ENCODE peak calls at places on chromosomes 6 and 20, in nine cellular contexts. One of them, this sample, is unnamed.

GRCh38 chr20:5504061-5504739 is 187.4 kb upstream of the PROKR2 start:
- DNase-seq in suprapubic skin: peak; percentile 68
- DNase-seq in H1: no peak
- DNase-seq in tibial artery: peak; percentile 57
- DNase-seq in PC-3: no peak
- DNase-seq in neural progenitor cell: no peak
- DNase-seq in cardiac muscle cell: no peak
- DNase-seq in OCI-LY7: no peak
- DNase-seq in GM23338: peak; percentile 43
- DNase-seq in this sample: no peak

GRCh38 chr6:38876470-38876869 is 161.4 kb downstream of the DNAH8 start:
- DNase-seq in suprapubic skin: no peak
- DNase-seq in H1: no peak
- DNase-seq in tibial artery: no peak
- DNase-seq in PC-3: no peak
- DNase-seq in neural progenitor cell: peak; percentile 17
- DNase-seq in cardiac muscle cell: no peak
- DNase-seq in OCI-LY7: no peak
- DNase-seq in GM23338: no peak
- DNase-seq in this sample: no peak

GRCh38 chr6:36666726-36667591 is 11.6 kb upstream of the CDKN1A start:
- DNase-seq in suprapubic skin: peak; percentile 81
- DNase-seq in H1: no peak
- DNase-seq in tibial artery: peak; percentile 85
- DNase-seq in PC-3: peak; percentile 47
- DNase-seq in neural progenitor cell: peak; percentile 73
- DNase-seq in cardiac muscle cell: peak; percentile 36
- DNase-seq in OCI-LY7: peak; percentile 74
- DNase-seq in GM23338: peak; percentile 61
- DNase-seq in this sample: no peak

GRCh38 chr6:91023529-91023928 is 436.7 kb upstream of the MAP3K7 start:
- DNase-seq in suprapubic skin: no peak
- DNase-seq in H1: no peak
- DNase-seq in tibial artery: no peak
- DNase-seq in PC-3: no peak
- DNase-seq in neural progenitor cell: no peak
- DNase-seq in cardiac muscle cell: no peak
- DNase-seq in OCI-LY7: no peak
- DNase-seq in GM23338: no peak
- DNase-seq in this sample: no peak

GRCh38 chr20:37384683-37385174 is 38.8 kb downstream of the SRC start:
- DNase-seq in suprapubic skin: peak; percentile 76
- DNase-seq in H1: no peak
- DNase-seq in tibial artery: peak; percentile 38
- DNase-seq in PC-3: peak; percentile 62
- DNase-seq in neural progenitor cell: peak; percentile 82
- DNase-seq in cardiac muscle cell: peak; percentile 74
- DNase-seq in OCI-LY7: peak; percentile 74
- DNase-seq in GM23338: peak; percentile 76
- DNase-seq in this sample: no peak

GRCh38 chr6:36760685-36761435 is 63.2 kb downstream of the RAB44 start:
- DNase-seq in suprapubic skin: no peak
- DNase-seq in H1: no peak
- DNase-seq in tibial artery: no peak
- DNase-seq in PC-3: no peak
- DNase-seq in neural progenitor cell: no peak
- DNase-seq in cardiac muscle cell: no peak
- DNase-seq in OCI-LY7: no peak
- DNase-seq in GM23338: no peak
- DNase-seq in this sample: no peak

GRCh38 chr20:11949711-11950110 is 32.0 kb downstream of the BTBD3 start:
- DNase-seq in suprapubic skin: no peak
- DNase-seq in H1: no peak
- DNase-seq in tibial artery: no peak
- DNase-seq in PC-3: no peak
- DNase-seq in neural progenitor cell: no peak
- DNase-seq in cardiac muscle cell: no peak
- DNase-seq in OCI-LY7: no peak
- DNase-seq in GM23338: no peak
- DNase-seq in this sample: no peak

GRCh38 chr6:16082367-16082766 is 46.5 kb upstream of the MYLIP start:
- DNase-seq in suprapubic skin: no peak
- DNase-seq in H1: no peak
- DNase-seq in tibial artery: no peak
- DNase-seq in PC-3: no peak
- DNase-seq in neural progenitor cell: no peak
- DNase-seq in cardiac muscle cell: no peak
- DNase-seq in OCI-LY7: no peak
- DNase-seq in GM23338: no peak
- DNase-seq in this sample: no peak

GRCh38 chr6:37204014-37204751 is 34.2 kb downstream of the PIM1 start:
- DNase-seq in suprapubic skin: peak; percentile 24
- DNase-seq in H1: no peak
- DNase-seq in tibial artery: no peak
- DNase-seq in PC-3: peak; percentile 68
- DNase-seq in neural progenitor cell: no peak
- DNase-seq in cardiac muscle cell: no peak
- DNase-seq in OCI-LY7: no peak
- DNase-seq in GM23338: no peak
- DNase-seq in this sample: no peak

GRCh38 chr6:2019051-2019450 is 226.4 kb downstream of the GMDS start:
- DNase-seq in suprapubic skin: no peak
- DNase-seq in H1: no peak
- DNase-seq in tibial artery: no peak
- DNase-seq in PC-3: no peak
- DNase-seq in neural progenitor cell: no peak
- DNase-seq in cardiac muscle cell: no peak
- DNase-seq in OCI-LY7: no peak
- DNase-seq in GM23338: no peak
- DNase-seq in this sample: no peak

GRCh38 chr6:25397406-25397805 is 118.2 kb downstream of the CARMIL1 start:
- DNase-seq in suprapubic skin: no peak
- DNase-seq in H1: no peak
- DNase-seq in tibial artery: no peak
- DNase-seq in PC-3: no peak
- DNase-seq in neural progenitor cell: peak; percentile 65
- DNase-seq in cardiac muscle cell: no peak
- DNase-seq in OCI-LY7: no peak
- DNase-seq in GM23338: peak; percentile 21
- DNase-seq in this sample: no peak

GRCh38 chr20:5085380-5085779 is 34.4 kb downstream of the PCNA start:
- DNase-seq in suprapubic skin: no peak
- DNase-seq in H1: no peak
- DNase-seq in tibial artery: peak; percentile 39
- DNase-seq in PC-3: no peak
- DNase-seq in neural progenitor cell: no peak
- DNase-seq in cardiac muscle cell: no peak
- DNase-seq in OCI-LY7: no peak
- DNase-seq in GM23338: no peak
- DNase-seq in this sample: no peak

GRCh38 chr6:67353861-67354260 is 1281.2 kb upstream of the ADGRB3 start:
- DNase-seq in suprapubic skin: no peak
- DNase-seq in H1: no peak
- DNase-seq in tibial artery: no peak
- DNase-seq in PC-3: no peak
- DNase-seq in neural progenitor cell: no peak
- DNase-seq in cardiac muscle cell: no peak
- DNase-seq in OCI-LY7: no peak
- DNase-seq in GM23338: no peak
- DNase-seq in this sample: no peak

GRCh38 chr6:6452002-6452401 is 131.5 kb upstream of the F13A1 start:
- DNase-seq in suprapubic skin: no peak
- DNase-seq in H1: no peak
- DNase-seq in tibial artery: no peak
- DNase-seq in PC-3: no peak
- DNase-seq in neural progenitor cell: no peak
- DNase-seq in cardiac muscle cell: no peak
- DNase-seq in OCI-LY7: no peak
- DNase-seq in GM23338: no peak
- DNase-seq in this sample: no peak

GRCh38 chr6:116220172-116220571 is 33.7 kb downstream of the TSPYL4 start:
- DNase-seq in suprapubic skin: no peak
- DNase-seq in H1: no peak
- DNase-seq in tibial artery: no peak
- DNase-seq in PC-3: no peak
- DNase-seq in neural progenitor cell: no peak
- DNase-seq in cardiac muscle cell: no peak
- DNase-seq in OCI-LY7: no peak
- DNase-seq in GM23338: no peak
- DNase-seq in this sample: no peak

GRCh38 chr6:84033523-84034451 is at the start of gene MRAP2:
- DNase-seq in suprapubic skin: no peak
- DNase-seq in H1: no peak
- DNase-seq in tibial artery: no peak
- DNase-seq in PC-3: no peak
- DNase-seq in neural progenitor cell: peak; percentile 78
- DNase-seq in cardiac muscle cell: peak; percentile 74
- DNase-seq in OCI-LY7: no peak
- DNase-seq in GM23338: peak; percentile 76
- DNase-seq in this sample: no peak

GRCh38 chr6:51913265-51913664 is 174.1 kb downstream of the PKHD1 start:
- DNase-seq in suprapubic skin: no peak
- DNase-seq in H1: no peak
- DNase-seq in tibial artery: no peak
- DNase-seq in PC-3: no peak
- DNase-seq in neural progenitor cell: no peak
- DNase-seq in cardiac muscle cell: no peak
- DNase-seq in OCI-LY7: no peak
- DNase-seq in GM23338: no peak
- DNase-seq in this sample: no peak

GRCh38 chr6:35449287-35449881 is 2.8 kb upstream of the FANCE start:
- DNase-seq in suprapubic skin: no peak
- DNase-seq in H1: no peak
- DNase-seq in tibial artery: no peak
- DNase-seq in PC-3: peak; percentile 91
- DNase-seq in neural progenitor cell: peak; percentile 85
- DNase-seq in cardiac muscle cell: peak; percentile 82
- DNase-seq in OCI-LY7: peak; percentile 87
- DNase-seq in GM23338: peak; percentile 93
- DNase-seq in this sample: no peak

GRCh38 chr20:49910340-49910706 is 5.0 kb downstream of the SPATA2 start:
- DNase-seq in suprapubic skin: no peak
- DNase-seq in H1: no peak
- DNase-seq in tibial artery: no peak
- DNase-seq in PC-3: no peak
- DNase-seq in neural progenitor cell: no peak
- DNase-seq in cardiac muscle cell: no peak
- DNase-seq in OCI-LY7: no peak
- DNase-seq in GM23338: no peak
- DNase-seq in this sample: no peak
- H3K4me3 ChIP-seq in suprapubic skin: no peak overlapping the region
- H3K4me3 ChIP-seq in H1: no peak overlapping the region
- H3K4me3 ChIP-seq in tibial artery: no peak overlapping the region
- H3K4me3 ChIP-seq in PC-3: no peak overlapping the region
- H3K4me3 ChIP-seq in neural progenitor cell: no peak overlapping the region
- H3K4me3 ChIP-seq in cardiac muscle cell: no peak overlapping the region
- H3K4me3 ChIP-seq in OCI-LY7: no peak overlapping the region
- H3K4me3 ChIP-seq in GM23338: no peak overlapping the region
- H3K4me3 ChIP-seq in this sample: no peak overlapping the region

GRCh38 chr6:41079080-41079479 is 6.3 kb downstream of the NFYA start:
- DNase-seq in suprapubic skin: no peak
- DNase-seq in H1: no peak
- DNase-seq in tibial artery: no peak
- DNase-seq in PC-3: no peak
- DNase-seq in neural progenitor cell: no peak
- DNase-seq in cardiac muscle cell: no peak
- DNase-seq in OCI-LY7: no peak
- DNase-seq in GM23338: no peak
- DNase-seq in this sample: no peak

GRCh38 chr6:41080623-41081022 is 7.8 kb downstream of the NFYA start:
- DNase-seq in suprapubic skin: no peak
- DNase-seq in H1: no peak
- DNase-seq in tibial artery: no peak
- DNase-seq in PC-3: no peak
- DNase-seq in neural progenitor cell: no peak
- DNase-seq in cardiac muscle cell: no peak
- DNase-seq in OCI-LY7: peak; percentile 67
- DNase-seq in GM23338: no peak
- DNase-seq in this sample: no peak

GRCh38 chr6:41088451-41088850 is 15.7 kb downstream of the NFYA start:
- DNase-seq in suprapubic skin: no peak
- DNase-seq in H1: no peak
- DNase-seq in tibial artery: no peak
- DNase-seq in PC-3: no peak
- DNase-seq in neural progenitor cell: no peak
- DNase-seq in cardiac muscle cell: no peak
- DNase-seq in OCI-LY7: no peak
- DNase-seq in GM23338: no peak
- DNase-seq in this sample: no peak

GRCh38 chr6:41085182-41085581 is 12.4 kb downstream of the NFYA start:
- DNase-seq in suprapubic skin: no peak
- DNase-seq in H1: no peak
- DNase-seq in tibial artery: no peak
- DNase-seq in PC-3: no peak
- DNase-seq in neural progenitor cell: no peak
- DNase-seq in cardiac muscle cell: no peak
- DNase-seq in OCI-LY7: no peak
- DNase-seq in GM23338: no peak
- DNase-seq in this sample: no peak

DNA sequence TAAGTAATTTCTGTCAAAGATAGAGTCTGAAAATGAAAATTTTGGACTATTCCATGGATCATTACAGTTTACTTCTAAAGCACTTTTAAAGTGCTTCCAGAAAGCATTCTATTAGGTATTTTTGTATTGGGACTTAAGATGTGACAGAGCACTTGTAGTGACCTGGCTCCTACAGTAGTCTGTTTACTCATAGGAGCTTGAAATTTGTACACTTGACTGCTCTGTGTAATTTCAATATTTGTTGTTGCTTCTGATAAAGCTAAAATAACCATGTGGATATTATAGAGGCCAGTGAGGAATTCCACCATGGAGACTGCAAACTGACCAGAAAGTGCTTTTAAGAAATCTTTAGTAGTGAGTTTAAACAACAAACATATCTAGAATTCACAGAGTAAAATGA is 10.3 kb downstream of the NFYA start:
- DNase-seq in suprapubic skin: no peak
- DNase-seq in H1: no peak
- DNase-seq in tibial artery: no peak
- DNase-seq in PC-3: no peak
- DNase-seq in neural progenitor cell: no peak
- DNase-seq in cardiac muscle cell: no peak
- DNase-seq in OCI-LY7: no peak
- DNase-seq in GM23338: no peak
- DNase-seq in this sample: no peak
- H3K4me1 ChIP-seq in suprapubic skin: peaks cover 3% of the 10 kb centered on the region
- H3K4me1 ChIP-seq in H1: no peaks in the 10 kb centered on the region
- H3K4me1 ChIP-seq in tibial artery: no peaks in the 10 kb centered on the region
- H3K4me1 ChIP-seq in PC-3: no peaks in the 10 kb centered on the region
- H3K4me1 ChIP-seq in neural progenitor cell: no peaks in the 10 kb centered on the region
- H3K4me1 ChIP-seq in cardiac muscle cell: no peaks in the 10 kb centered on the region
- H3K4me1 ChIP-seq in OCI-LY7: peaks cover 28% of the 10 kb centered on the region
- H3K4me1 ChIP-seq in GM23338: no peaks in the 10 kb centered on the region
- H3K4me1 ChIP-seq in this sample: no peaks in the 10 kb centered on the region

GRCh38 chr6:112232845-112233256 is 21.5 kb downstream of the LAMA4 start:
- DNase-seq in suprapubic skin: no peak
- DNase-seq in H1: no peak
- DNase-seq in tibial artery: no peak
- DNase-seq in PC-3: no peak
- DNase-seq in neural progenitor cell: no peak
- DNase-seq in cardiac muscle cell: no peak
- DNase-seq in OCI-LY7: no peak
- DNase-seq in GM23338: no peak
- DNase-seq in this sample: no peak
- H3K4me3 ChIP-seq in suprapubic skin: no peak overlapping the region
- H3K4me3 ChIP-seq in H1: no peak overlapping the region
- H3K4me3 ChIP-seq in tibial artery: no peak overlapping the region
- H3K4me3 ChIP-seq in PC-3: no peak overlapping the region
- H3K4me3 ChIP-seq in neural progenitor cell: no peak overlapping the region
- H3K4me3 ChIP-seq in cardiac muscle cell: no peak overlapping the region
- H3K4me3 ChIP-seq in OCI-LY7: no peak overlapping the region
- H3K4me3 ChIP-seq in GM23338: no peak overlapping the region
- H3K4me3 ChIP-seq in this sample: no peak overlapping the region

GRCh38 chr6:125831660-125832059 is 40.9 kb downstream of the NCOA7 start:
- DNase-seq in suprapubic skin: no peak
- DNase-seq in H1: no peak
- DNase-seq in tibial artery: no peak
- DNase-seq in PC-3: no peak
- DNase-seq in neural progenitor cell: no peak
- DNase-seq in cardiac muscle cell: no peak
- DNase-seq in OCI-LY7: no peak
- DNase-seq in GM23338: no peak
- DNase-seq in this sample: no peak
- H3K4me1 ChIP-seq in suprapubic skin: peaks cover 51% of the 10 kb centered on the region
- H3K4me1 ChIP-seq in H1: no peaks in the 10 kb centered on the region
- H3K4me1 ChIP-seq in tibial artery: peaks cover 8% of the 10 kb centered on the region
- H3K4me1 ChIP-seq in PC-3: no peaks in the 10 kb centered on the region
- H3K4me1 ChIP-seq in neural progenitor cell: no peaks in the 10 kb centered on the region
- H3K4me1 ChIP-seq in cardiac muscle cell: peaks cover 11% of the 10 kb centered on the region
- H3K4me1 ChIP-seq in OCI-LY7: peaks cover 8% of the 10 kb centered on the region
- H3K4me1 ChIP-seq in GM23338: peaks cover 12% of the 10 kb centered on the region
- H3K4me1 ChIP-seq in this sample: no peaks in the 10 kb centered on the region